ENCODE peak calls at places on chromosomes 11 and 22, in ten cellular contexts. D is HEK293T; R is activated T-helper 9 cell treated with anti-CD3 and anti-CD28 coated beads, Interleukin-2, amount 50 U/mL, for 16 hours; A is NCI-H460; M is stimulated activated CD4-positive, alpha-beta T cell treated with anti-CD3 and anti-CD28 coated beads, Interleukin-4, amount 100 ng/mL, for 1 hour; C is fibroblast of pulmonary artery; W is EH; H is ecto neural progenitor cell; B is fibroblast of mammary gland; J is left cardiac atrium. K is an unnamed sample.

GRCh38 chr11:69700278-69701140 is 3.3 kb downstream of the FGF19 start:
- DNase-seq in D (peak), R (no peak), A (no peak), M (no peak), C (peak), W (peak), H (peak), B (peak), J (peak), K (peak)

GRCh38 chr22:44102856-44103255 is 77.9 kb upstream of the PARVG start:
- DNase-seq in D (no peak), R (no peak), A (no peak), M (no peak), C (no peak), W (no peak), H (no peak), B (no peak), J (no peak), K (no peak)

GRCh38 chr11:38791346-38791961 is 2193.4 kb upstream of the RAG2 start:
- DNase-seq in D (peak), R (no peak), A (peak), M (no peak), C (peak), W (peak), H (peak), B (peak), J (no peak), K (peak)

GRCh38 chr11:66868726-66869291 is 11.9 kb downstream of the LRFN4 start:
- DNase-seq in D (peak), R (peak), A (peak), M (peak), C (no peak), W (no peak), H (peak), B (no peak), J (no peak), K (peak)

GRCh38 chr11:69894126-69895047 is 75.2 kb upstream of the FGF3 start:
- DNase-seq in D (no peak), R (no peak), A (no peak), M (no peak), C (no peak), W (no peak), H (no peak), B (no peak), J (no peak), K (no peak)

GRCh38 chr11:31160504-31161422 is 208.8 kb downstream of the DCDC1 start:
- DNase-seq in D (peak), R (no peak), A (no peak), M (no peak), C (peak), W (no peak), H (no peak), B (peak), J (no peak), K (peak)

GRCh38 chr22:17778412-17778976 is 4.2 kb upstream of the BID start:
- DNase-seq in D (no peak), R (no peak), A (no peak), M (no peak), C (no peak), W (no peak), H (no peak), B (no peak), J (no peak), K (no peak)

GRCh38 chr22:36027579-36027959 is 1.1 kb downstream of the RBFOX2 start:
- DNase-seq in D (no peak), R (no peak), A (no peak), M (no peak), C (no peak), W (peak), H (no peak), B (no peak), J (no peak), K (peak)

GRCh38 chr11:119874660-119875238 is 145.7 kb upstream of the NECTIN1 start:
- DNase-seq in D (no peak), R (no peak), A (no peak), M (no peak), C (no peak), W (no peak), H (no peak), B (no peak), J (no peak), K (no peak)

GRCh38 chr11:9901931-9902330 is 238.1 kb downstream of the SWAP70 start:
- DNase-seq in D (no peak), R (no peak), A (no peak), M (no peak), C (no peak), W (peak), H (no peak), B (peak), J (no peak), K (no peak)

GRCh38 chr11:88206746-88207145 is 31.5 kb upstream of the RAB38 start:
- DNase-seq in D (no peak), R (no peak), A (no peak), M (no peak), C (peak), W (peak), H (no peak), B (peak), J (no peak), K (no peak)

GRCh38 chr11:20584093-20584774 is 15.2 kb upstream of the SLC6A5 start:
- DNase-seq in D (no peak), R (no peak), A (no peak), M (no peak), C (no peak), W (peak), H (no peak), B (no peak), J (no peak), K (peak)

GRCh38 chr11:117815262-117815803 is 9.2 kb downstream of the FXYD2 start:
- DNase-seq in D (no peak), R (peak), A (no peak), M (peak), C (no peak), W (no peak), H (no peak), B (no peak), J (peak), K (peak)

GRCh38 chr11:75986966-75987365 is 172.0 kb downstream of the UVRAG start:
- DNase-seq in D (no peak), R (no peak), A (no peak), M (no peak), C (peak), W (no peak), H (no peak), B (no peak), J (no peak), K (no peak)

GRCh38 chr11:64987998-64988854 is 8.5 kb downstream of the BATF2 start:
- DNase-seq in D (no peak), R (no peak), A (no peak), M (no peak), C (no peak), W (no peak), H (no peak), B (no peak), J (no peak), K (no peak)

GRCh38 chr11:116535120-116535519 is 237.7 kb downstream of the BUD13 start:
- DNase-seq in D (no peak), R (no peak), A (no peak), M (no peak), C (no peak), W (no peak), H (no peak), B (no peak), J (no peak), K (no peak)

GRCh38 chr22:20571531-20572007 is 64.2 kb downstream of the MED15 start:
- DNase-seq in D (peak), R (peak), A (peak), M (peak), C (peak), W (peak), H (no peak), B (peak), J (peak), K (peak)

K was measured in DMS53.